ENCODE peak calls at places on chromosomes 5 and 9, in four cellular contexts. One of them, this sample, is unnamed.

GRCh38 chr9:92607773-92608172 is 62.2 kb downstream of the IPPK start:
- DNase-seq in HEK293T: no peak
- DNase-seq in K562: no peak
- DNase-seq in GM12878: no peak
- DNase-seq in this sample: no peak

GRCh38 chr5:91207248-91207647 is 175.9 kb downstream of the ARRDC3 start:
- DNase-seq in HEK293T: no peak
- DNase-seq in K562: no peak
- DNase-seq in GM12878: no peak
- DNase-seq in this sample: no peak

GRCh38 chr9:94859891-94860290 is 133.4 kb downstream of the AOPEP start:
- DNase-seq in HEK293T: no peak
- DNase-seq in K562: no peak
- DNase-seq in GM12878: no peak
- DNase-seq in this sample: no peak

GRCh38 chr5:174520420-174521396 is 203.7 kb upstream of the MSX2 start:
- DNase-seq in HEK293T: peak
- DNase-seq in K562: no peak
- DNase-seq in GM12878: no peak
- DNase-seq in this sample: peak

GRCh38 chr5:138641547-138642298 is 66.5 kb upstream of the HSPA9 start:
- DNase-seq in HEK293T: peak
- DNase-seq in K562: peak
- DNase-seq in GM12878: no peak
- DNase-seq in this sample: peak

GRCh38 chr9:4979224-4979623 is 5.8 kb upstream of the JAK2 start:
- DNase-seq in HEK293T: no peak
- DNase-seq in K562: no peak
- DNase-seq in GM12878: no peak
- DNase-seq in this sample: no peak

GRCh38 chr9:98885575-98886292 is 58.0 kb upstream of the COL15A1 start:
- DNase-seq in HEK293T: no peak
- DNase-seq in K562: no peak
- DNase-seq in GM12878: no peak
- DNase-seq in this sample: no peak

GRCh38 chr9:14339746-14340145 is 25.8 kb upstream of the NFIB start:
- DNase-seq in HEK293T: no peak
- DNase-seq in K562: no peak
- DNase-seq in GM12878: no peak
- DNase-seq in this sample: no peak

GRCh38 chr5:126937796-126938195 is 92.6 kb downstream of the MARCHF3 start:
- DNase-seq in HEK293T: no peak
- DNase-seq in K562: no peak
- DNase-seq in GM12878: no peak
- DNase-seq in this sample: no peak

GRCh38 chr5:60333103-60333502 is 366.9 kb downstream of the DEPDC1B start:
- DNase-seq in HEK293T: no peak
- DNase-seq in K562: no peak
- DNase-seq in GM12878: no peak
- DNase-seq in this sample: no peak

GRCh38 chr9:95040106-95040505 is 277.4 kb downstream of the FANCC start:
- DNase-seq in HEK293T: no peak
- DNase-seq in K562: no peak
- DNase-seq in GM12878: no peak
- DNase-seq in this sample: no peak

GRCh38 chr9:127219533-127219932 is 45.0 kb upstream of the GARNL3 start:
- DNase-seq in HEK293T: no peak
- DNase-seq in K562: no peak
- DNase-seq in GM12878: no peak
- DNase-seq in this sample: no peak

GRCh38 chr5:67972027-67972822 is 243.3 kb upstream of the PIK3R1 start:
- DNase-seq in HEK293T: no peak
- DNase-seq in K562: no peak
- DNase-seq in GM12878: no peak
- DNase-seq in this sample: no peak

GRCh38 chr9:93826905-93827544 is 128.1 kb downstream of the BARX1 start:
- DNase-seq in HEK293T: no peak
- DNase-seq in K562: peak
- DNase-seq in GM12878: no peak
- DNase-seq in this sample: no peak

GRCh38 chr5:145827275-145827674 is 7.9 kb downstream of the PRELID2 start:
- DNase-seq in HEK293T: no peak
- DNase-seq in K562: no peak
- DNase-seq in GM12878: no peak
- DNase-seq in this sample: no peak

GRCh38 chr5:36150676-36151433 is 832 bp downstream of the LMBRD2 start:
- DNase-seq in HEK293T: peak
- DNase-seq in K562: peak
- DNase-seq in GM12878: no peak
- DNase-seq in this sample: peak

GRCh38 chr9:122218885-122219855 is 9.6 kb downstream of the LHX6 start:
- DNase-seq in HEK293T: no peak
- DNase-seq in K562: no peak
- DNase-seq in GM12878: no peak
- DNase-seq in this sample: no peak

GRCh38 chr5:1792842-1793266 is 6.8 kb downstream of the MRPL36 start:
- DNase-seq in HEK293T: no peak
- DNase-seq in K562: peak
- DNase-seq in GM12878: peak
- DNase-seq in this sample: no peak

GRCh38 chr5:1791176-1791575 is 8.5 kb downstream of the MRPL36 start:
- DNase-seq in HEK293T: no peak
- DNase-seq in K562: no peak
- DNase-seq in GM12878: no peak
- DNase-seq in this sample: no peak

GRCh38 chr5:1794896-1795290 is 4.7 kb downstream of the MRPL36 start:
- DNase-seq in HEK293T: no peak
- DNase-seq in K562: no peak
- DNase-seq in GM12878: no peak
- DNase-seq in this sample: no peak

GRCh38 chr5:1793966-1794895 is 5.4 kb downstream of the MRPL36 start:
- DNase-seq in HEK293T: no peak
- DNase-seq in K562: no peak
- DNase-seq in GM12878: no peak
- DNase-seq in this sample: peak

GRCh38 chr5:1793301-1793740 is 6.3 kb downstream of the MRPL36 start:
- DNase-seq in HEK293T: no peak
- DNase-seq in K562: no peak
- DNase-seq in GM12878: no peak
- DNase-seq in this sample: no peak
- TF ChIP-seq FOXK2 in HEK293T: no peak
- TF ChIP-seq FOXK2 in K562: no peak
- TF ChIP-seq FOXK2 in GM12878: no peak
- TF ChIP-seq FOXK2 in this sample: no peak

GRCh38 chr5:73899055-73899454 is 273.1 kb downstream of the ARHGEF28 start:
- DNase-seq in HEK293T: no peak
- DNase-seq in K562: no peak
- DNase-seq in GM12878: peak
- DNase-seq in this sample: no peak

GRCh38 chr5:73900566-73900965 is 274.6 kb downstream of the ARHGEF28 start:
- DNase-seq in HEK293T: no peak
- DNase-seq in K562: no peak
- DNase-seq in GM12878: no peak
- DNase-seq in this sample: no peak

GRCh38 chr5:73901455-73901854 is 275.5 kb downstream of the ARHGEF28 start:
- DNase-seq in HEK293T: no peak
- DNase-seq in K562: no peak
- DNase-seq in GM12878: no peak
- DNase-seq in this sample: no peak

GRCh38 chr5:73901045-73901444 is 275.0 kb downstream of the ARHGEF28 start:
- DNase-seq in HEK293T: no peak
- DNase-seq in K562: no peak
- DNase-seq in GM12878: no peak
- DNase-seq in this sample: no peak

GRCh38 chr5:73899916-73900315 is 273.9 kb downstream of the ARHGEF28 start:
- DNase-seq in HEK293T: no peak
- DNase-seq in K562: no peak
- DNase-seq in GM12878: no peak
- DNase-seq in this sample: no peak
- TF ChIP-seq FOXK2 in HEK293T: no peak
- TF ChIP-seq FOXK2 in K562: no peak
- TF ChIP-seq FOXK2 in GM12878: no peak
- TF ChIP-seq FOXK2 in this sample: no peak

GRCh38 chr5:149429839-149430721 is 51.0 kb upstream of the IL17B start:
- DNase-seq in HEK293T: no peak
- DNase-seq in K562: peak
- DNase-seq in GM12878: no peak
- DNase-seq in this sample: peak
- TF ChIP-seq FOXK2 in HEK293T: no peak
- TF ChIP-seq FOXK2 in K562: peak
- TF ChIP-seq FOXK2 in GM12878: no peak
- TF ChIP-seq FOXK2 in this sample: no peak

DNA sequence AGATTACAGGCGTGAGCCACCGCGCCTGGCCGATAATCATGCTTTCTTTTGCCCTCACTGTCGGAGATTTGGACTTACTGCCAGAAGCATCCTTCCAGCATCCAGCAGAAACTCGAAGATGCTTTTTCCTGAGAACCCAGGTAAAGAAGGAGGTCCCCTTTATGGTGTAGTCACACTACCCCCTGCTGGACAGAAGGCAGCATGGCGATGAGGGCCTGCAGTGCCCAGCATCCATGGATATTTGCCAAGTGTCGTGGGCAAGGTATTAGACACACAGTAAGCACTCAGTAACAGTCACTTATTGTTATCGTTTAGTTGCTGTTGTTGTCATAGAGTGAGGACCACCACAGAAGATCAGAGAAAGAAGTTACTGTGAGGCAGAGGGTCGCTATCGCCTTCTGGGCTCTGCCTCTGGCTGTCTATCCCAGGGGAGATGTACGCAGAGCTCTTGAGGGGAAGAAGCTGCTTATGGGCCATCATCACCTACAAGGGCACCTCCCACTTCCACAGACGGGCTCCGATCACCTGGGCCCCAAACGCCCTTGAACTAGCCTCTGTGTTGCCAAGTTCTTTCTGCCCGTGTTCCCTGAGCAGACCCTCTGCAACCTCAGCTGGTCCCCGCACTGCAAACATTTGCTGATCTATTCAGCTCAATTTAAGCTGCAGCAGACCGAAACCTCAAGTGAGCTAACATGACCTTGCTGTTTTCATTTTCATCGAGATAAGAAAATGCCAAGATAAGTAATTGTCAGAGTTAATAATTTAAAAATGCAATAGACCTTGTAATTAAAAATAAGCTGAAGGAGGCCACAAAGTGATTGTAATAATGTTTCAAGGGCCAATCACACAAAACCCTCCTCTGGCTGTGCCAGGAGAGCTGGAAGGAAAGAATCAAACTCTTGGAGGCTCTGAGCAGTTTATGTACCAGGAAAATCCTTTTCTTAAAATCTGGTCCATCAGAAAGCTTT is 23.9 kb downstream of the C5orf15 start:
- DNase-seq in HEK293T: peak
- DNase-seq in K562: peak
- DNase-seq in GM12878: no peak
- DNase-seq in this sample: peak
- TF ChIP-seq FOXK2 in HEK293T: no peak
- TF ChIP-seq FOXK2 in K562: no peak
- TF ChIP-seq FOXK2 in GM12878: no peak
- TF ChIP-seq FOXK2 in this sample: no peak

GRCh38 chr9:24738421-24738961 is 192.8 kb upstream of the IZUMO3 start:
- DNase-seq in HEK293T: no peak
- DNase-seq in K562: no peak
- DNase-seq in GM12878: no peak
- DNase-seq in this sample: no peak
- TF ChIP-seq FOXK2 in HEK293T: no peak
- TF ChIP-seq FOXK2 in K562: no peak
- TF ChIP-seq FOXK2 in GM12878: no peak
- TF ChIP-seq FOXK2 in this sample: no peak

GRCh38 chr9:113577525-113578261 is 114.2 kb downstream of the RGS3 start:
- DNase-seq in HEK293T: no peak
- DNase-seq in K562: no peak
- DNase-seq in GM12878: no peak
- DNase-seq in this sample: no peak
- TF ChIP-seq FOXK2 in HEK293T: no peak
- TF ChIP-seq FOXK2 in K562: no peak
- TF ChIP-seq FOXK2 in GM12878: no peak
- TF ChIP-seq FOXK2 in this sample: no peak

DNA sequence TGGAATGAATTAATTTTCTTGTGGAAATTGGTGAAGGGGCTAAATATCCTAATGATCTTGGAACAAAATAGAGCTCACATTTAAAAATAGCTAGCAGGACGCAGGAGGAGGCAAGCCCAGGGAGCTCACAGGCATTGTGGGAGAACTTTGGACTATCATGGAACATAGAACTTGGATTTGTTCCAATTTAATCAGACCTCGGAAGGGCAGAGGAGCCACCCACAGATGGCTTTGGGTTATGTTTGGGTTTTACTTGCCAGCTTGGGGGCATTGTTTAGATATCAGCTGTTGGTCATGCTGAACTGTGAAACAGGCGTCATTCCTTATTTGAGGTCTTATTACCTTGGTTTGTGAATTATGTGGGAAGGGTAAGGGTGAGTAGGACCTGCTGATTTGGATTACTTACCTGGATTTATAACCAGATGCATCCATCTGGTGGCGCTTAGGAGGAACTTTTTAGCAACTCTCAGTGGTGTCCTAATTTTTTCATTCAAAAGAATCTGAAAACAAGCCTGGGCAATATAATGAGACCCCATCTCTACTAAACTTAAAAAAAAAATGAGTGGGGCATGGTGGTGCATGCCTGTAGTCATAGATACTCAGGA is 14.1 kb upstream of the PTGR1 start:
- DNase-seq in HEK293T: no peak
- DNase-seq in K562: no peak
- DNase-seq in GM12878: no peak
- DNase-seq in this sample: peak
- TF ChIP-seq FOXK2 in HEK293T: no peak
- TF ChIP-seq FOXK2 in K562: no peak
- TF ChIP-seq FOXK2 in GM12878: no peak
- TF ChIP-seq FOXK2 in this sample: no peak